ENCODE peak calls at places on chromosomes 4 and X, in four cellular contexts. One of them, this sample, is unnamed.

GRCh38 chrX:38080808-38081207 is 74.5 kb downstream of the SYTL5 start:
- DNase-seq in adrenal gland: no peak
- DNase-seq in H1: no peak
- DNase-seq in right lobe of liver: no peak
- DNase-seq in this sample: no peak

GRCh38 chr4:52253025-52253424 is 201.9 kb downstream of the SPATA18 start:
- DNase-seq in adrenal gland: no peak
- DNase-seq in H1: no peak
- DNase-seq in right lobe of liver: no peak
- DNase-seq in this sample: no peak

GRCh38 chrX:39165185-39165584 is 363.9 kb downstream of the MID1IP1 start:
- DNase-seq in H1: no peak
- DNase-seq in right lobe of liver: no peak
- DNase-seq in adrenal gland: no peak
- DNase-seq in this sample: no peak

GRCh38 chr4:162497564-162498167 is 333.9 kb upstream of the FSTL5 start:
- DNase-seq in adrenal gland: no peak
- DNase-seq in H1: no peak
- DNase-seq in right lobe of liver: no peak
- DNase-seq in this sample: no peak

GRCh38 chr4:86730310-86730709 is 118.9 kb downstream of the SLC10A6 start:
- DNase-seq in right lobe of liver: no peak
- DNase-seq in H1: peak
- DNase-seq in adrenal gland: no peak
- DNase-seq in this sample: no peak

GRCh38 chr4:156298230-156298629 is 344.6 kb upstream of the CTSO start:
- DNase-seq in adrenal gland: no peak
- DNase-seq in H1: no peak
- DNase-seq in right lobe of liver: no peak
- DNase-seq in this sample: peak

GRCh38 chr4:118761387-118762016 is 74.4 kb downstream of the SEC24D start:
- DNase-seq in adrenal gland: no peak
- DNase-seq in right lobe of liver: no peak
- DNase-seq in H1: no peak
- DNase-seq in this sample: no peak

GRCh38 chrX:101450951-101451350 is 34.3 kb upstream of the ARMCX4 start:
- DNase-seq in right lobe of liver: peak
- DNase-seq in adrenal gland: peak
- DNase-seq in H1: no peak
- DNase-seq in this sample: no peak

GRCh38 chr4:24778427-24779225 is 16.7 kb upstream of the SOD3 start:
- DNase-seq in right lobe of liver: no peak
- DNase-seq in H1: no peak
- DNase-seq in adrenal gland: no peak
- DNase-seq in this sample: no peak

GRCh38 chrX:66728818-66729271 is 90.0 kb upstream of the EDA2R start:
- DNase-seq in H1: peak
- DNase-seq in adrenal gland: peak
- DNase-seq in right lobe of liver: peak
- DNase-seq in this sample: peak

GRCh38 chr4:10734697-10735096 is 50.1 kb upstream of the CLNK start:
- DNase-seq in right lobe of liver: no peak
- DNase-seq in H1: no peak
- DNase-seq in adrenal gland: no peak
- DNase-seq in this sample: no peak

GRCh38 chr4:21802406-21802805 is 146.2 kb downstream of the KCNIP4 start:
- DNase-seq in right lobe of liver: no peak
- DNase-seq in H1: no peak
- DNase-seq in adrenal gland: no peak
- DNase-seq in this sample: no peak

GRCh38 chr4:8061573-8061972 is 97.0 kb downstream of the ABLIM2 start:
- DNase-seq in right lobe of liver: no peak
- DNase-seq in adrenal gland: no peak
- DNase-seq in H1: no peak
- DNase-seq in this sample: no peak

GRCh38 chr4:8058031-8058479 is 100.6 kb downstream of the ABLIM2 start:
- DNase-seq in adrenal gland: no peak
- DNase-seq in right lobe of liver: no peak
- DNase-seq in H1: no peak
- DNase-seq in this sample: no peak

GRCh38 chr4:8063974-8064563 is 94.5 kb downstream of the ABLIM2 start:
- DNase-seq in H1: no peak
- DNase-seq in right lobe of liver: no peak
- DNase-seq in adrenal gland: no peak
- DNase-seq in this sample: no peak

GRCh38 chr4:8060632-8061031 is 98.0 kb downstream of the ABLIM2 start:
- DNase-seq in right lobe of liver: no peak
- DNase-seq in H1: no peak
- DNase-seq in adrenal gland: no peak
- DNase-seq in this sample: no peak

DNA sequence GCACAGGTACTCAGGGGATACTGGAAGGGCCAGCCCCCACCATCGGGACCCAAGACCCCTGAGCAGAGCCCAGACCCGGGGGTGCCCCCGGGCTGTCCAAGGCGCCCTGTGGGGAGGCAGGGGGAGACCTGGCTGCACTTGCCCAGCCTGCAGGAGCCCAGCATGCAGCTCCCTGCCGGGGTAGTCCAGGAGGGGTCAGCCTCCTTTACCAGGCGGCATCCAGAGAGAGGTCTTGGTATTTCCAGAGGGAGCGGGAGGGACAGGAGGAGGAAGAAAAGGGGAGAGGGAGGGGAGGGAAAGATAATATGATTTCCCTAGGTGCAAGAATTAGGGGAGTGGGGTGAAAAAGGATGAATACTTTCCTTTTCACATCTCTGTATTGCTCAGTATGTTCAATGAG is 97.5 kb downstream of the ABLIM2 start:
- DNase-seq in right lobe of liver: no peak
- DNase-seq in adrenal gland: no peak
- DNase-seq in H1: no peak
- DNase-seq in this sample: no peak
- H3K4me3 ChIP-seq in right lobe of liver: no peak
- H3K4me3 ChIP-seq in adrenal gland: no peak
- H3K4me3 ChIP-seq in H1: no peak
- H3K4me3 ChIP-seq in this sample: no peak

DNA sequence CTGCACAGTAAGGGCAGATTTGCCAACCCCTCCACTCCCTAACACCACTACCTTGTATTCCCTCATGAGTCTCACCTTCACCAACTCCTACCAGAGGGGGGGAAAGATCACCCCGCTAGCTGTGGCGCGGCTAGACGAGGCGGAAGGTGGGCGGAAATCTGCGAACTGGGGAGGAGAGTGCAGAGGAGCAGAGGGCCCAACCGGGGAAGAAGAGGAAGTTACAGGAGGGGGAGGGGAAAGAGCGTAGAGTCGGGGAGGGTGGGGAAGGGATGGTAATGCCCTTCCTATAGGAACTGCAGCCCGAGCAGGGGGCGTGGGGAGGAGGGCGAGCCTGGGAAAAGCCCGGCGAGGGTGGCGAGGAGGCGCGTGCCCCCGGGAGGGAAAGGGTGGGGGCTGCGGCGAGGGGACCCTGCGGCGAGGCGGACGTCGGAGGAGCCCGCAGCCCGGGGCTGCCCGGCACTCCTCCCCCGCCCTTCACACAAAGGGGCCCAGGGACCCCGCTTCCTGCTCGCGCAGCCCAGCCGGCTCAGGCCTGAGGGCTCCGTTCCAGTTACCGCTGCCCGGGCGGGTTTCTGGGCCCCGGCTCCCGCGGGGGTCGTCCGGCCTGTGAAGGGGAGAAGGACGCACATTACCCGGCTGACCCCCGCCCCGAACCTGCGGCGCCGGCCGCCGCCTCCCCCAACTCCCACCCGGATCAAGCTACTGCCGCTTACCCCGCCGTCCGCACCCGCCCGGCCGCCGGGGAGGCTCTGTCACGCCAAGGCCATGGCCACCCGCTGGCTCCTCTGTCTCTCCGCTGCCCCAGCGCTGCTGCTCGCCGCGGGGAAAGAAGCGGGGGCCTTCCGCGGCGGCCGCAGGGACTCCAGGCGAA is 1.8 kb downstream of the RAP2C start:
- DNase-seq in H1: peak
- DNase-seq in right lobe of liver: peak
- DNase-seq in adrenal gland: peak
- DNase-seq in this sample: peak
- TF ChIP-seq POLR2A in H1: no peak
- TF ChIP-seq POLR2A in right lobe of liver: peak
- TF ChIP-seq POLR2A in adrenal gland: peak
- TF ChIP-seq POLR2A in this sample: no peak

GRCh38 chrX:123199338-123199737 is 15.3 kb downstream of the GRIA3 start:
- DNase-seq in right lobe of liver: no peak
- DNase-seq in H1: no peak
- DNase-seq in adrenal gland: no peak
- DNase-seq in this sample: no peak

GRCh38 chrX:123201720-123202119 is 17.6 kb downstream of the GRIA3 start:
- DNase-seq in right lobe of liver: peak
- DNase-seq in H1: no peak
- DNase-seq in adrenal gland: peak
- DNase-seq in this sample: no peak

GRCh38 chrX:123202523-123202922 is 18.4 kb downstream of the GRIA3 start:
- DNase-seq in H1: no peak
- DNase-seq in adrenal gland: no peak
- DNase-seq in right lobe of liver: no peak
- DNase-seq in this sample: no peak

GRCh38 chrX:123206222-123206621 is 22.1 kb downstream of the GRIA3 start:
- DNase-seq in right lobe of liver: no peak
- DNase-seq in adrenal gland: no peak
- DNase-seq in H1: no peak
- DNase-seq in this sample: no peak

DNA sequence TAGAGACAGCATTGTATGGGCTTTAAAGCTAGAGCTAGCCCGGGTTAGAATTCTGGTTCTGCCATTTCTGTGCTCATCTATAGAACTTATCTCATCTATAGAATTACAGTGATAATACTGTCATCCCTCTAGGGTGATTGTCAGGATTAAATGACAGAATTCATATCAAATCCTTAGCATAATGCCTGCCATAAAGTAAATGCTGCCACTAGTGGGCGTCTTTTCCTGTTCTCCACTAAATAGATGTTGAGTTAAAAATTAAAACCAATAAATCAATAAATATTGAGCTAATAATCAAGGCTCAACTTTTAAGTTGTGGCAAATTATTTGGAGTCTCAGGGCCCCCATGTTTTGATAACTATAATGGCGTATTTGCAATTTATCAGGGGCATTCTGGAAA is 19.7 kb downstream of the GRIA3 start:
- DNase-seq in H1: no peak
- DNase-seq in adrenal gland: no peak
- DNase-seq in right lobe of liver: no peak
- DNase-seq in this sample: no peak
- TF ChIP-seq CTCF in H1: no peak
- TF ChIP-seq CTCF in adrenal gland: no peak
- TF ChIP-seq CTCF in right lobe of liver: no peak
- TF ChIP-seq CTCF in this sample: no peak

GRCh38 chrX:17846045-17846444 is 15.1 kb downstream of the RAI2 start:
- DNase-seq in H1: no peak
- DNase-seq in right lobe of liver: no peak
- DNase-seq in adrenal gland: peak
- DNase-seq in this sample: no peak
- H3K4me3 ChIP-seq in H1: no peak
- H3K4me3 ChIP-seq in right lobe of liver: no peak
- H3K4me3 ChIP-seq in adrenal gland: no peak
- H3K4me3 ChIP-seq in this sample: no peak

GRCh38 chr4:138910914-138911336 is 104.7 kb upstream of the NOCT start:
- DNase-seq in right lobe of liver: peak
- DNase-seq in adrenal gland: peak
- DNase-seq in H1: no peak
- DNase-seq in this sample: peak
- TF ChIP-seq POLR2A in right lobe of liver: no peak
- TF ChIP-seq POLR2A in adrenal gland: no peak
- TF ChIP-seq POLR2A in H1: no peak
- TF ChIP-seq POLR2A in this sample: no peak

GRCh38 chr4:157314906-157315305 is 94.4 kb downstream of the GRIA2 start:
- DNase-seq in H1: no peak
- DNase-seq in adrenal gland: no peak
- DNase-seq in right lobe of liver: no peak
- DNase-seq in this sample: no peak
- TF ChIP-seq CTCF in H1: no peak
- TF ChIP-seq CTCF in adrenal gland: no peak
- TF ChIP-seq CTCF in right lobe of liver: no peak
- TF ChIP-seq CTCF in this sample: no peak

GRCh38 chrX:47278684-47279083 is 45.9 kb downstream of the USP11 start:
- DNase-seq in adrenal gland: no peak
- DNase-seq in H1: no peak
- DNase-seq in right lobe of liver: no peak
- DNase-seq in this sample: no peak
- H3K4me3 ChIP-seq in adrenal gland: no peak
- H3K4me3 ChIP-seq in H1: no peak
- H3K4me3 ChIP-seq in right lobe of liver: no peak
- H3K4me3 ChIP-seq in this sample: no peak

GRCh38 chrX:140433582-140433981 is 71.3 kb downstream of the SOX3 start:
- DNase-seq in right lobe of liver: no peak
- DNase-seq in adrenal gland: no peak
- DNase-seq in H1: no peak
- DNase-seq in this sample: no peak

GRCh38 chrX:140439455-140439854 is 65.4 kb downstream of the SOX3 start:
- DNase-seq in right lobe of liver: peak
- DNase-seq in adrenal gland: no peak
- DNase-seq in H1: peak
- DNase-seq in this sample: no peak

GRCh38 chrX:140431521-140431920 is 73.3 kb downstream of the SOX3 start:
- DNase-seq in adrenal gland: no peak
- DNase-seq in right lobe of liver: no peak
- DNase-seq in H1: no peak
- DNase-seq in this sample: no peak

GRCh38 chrX:140432328-140433025 is 72.4 kb downstream of the SOX3 start:
- DNase-seq in adrenal gland: peak
- DNase-seq in H1: no peak
- DNase-seq in right lobe of liver: peak
- DNase-seq in this sample: peak

GRCh38 chrX:140434347-140434746 is 70.5 kb downstream of the SOX3 start:
- DNase-seq in adrenal gland: no peak
- DNase-seq in H1: no peak
- DNase-seq in right lobe of liver: no peak
- DNase-seq in this sample: no peak
- TF ChIP-seq POLR2A in adrenal gland: no peak
- TF ChIP-seq POLR2A in H1: no peak
- TF ChIP-seq POLR2A in right lobe of liver: no peak
- TF ChIP-seq POLR2A in this sample: no peak

This sample was measured in heart left ventricle.